ENCODE peak calls at places on chromosomes 3 and 15, in four cellular contexts. S is CD8-positive, alpha-beta T cell; N is upper lobe of right lung; B is Peyer's patch. M is an unnamed sample.

GRCh38 chr15:42056934-42057743 is 36.3 kb upstream of the PLA2G4E start:
- DNase-seq in S (no peak), N (peak; percentile 92), B (peak; percentile 80), M (no peak)

GRCh38 chr3:148600440-148600839 is 97.3 kb upstream of the AGTR1 start:
- DNase-seq in S (no peak), N (no peak), B (no peak), M (no peak)

GRCh38 chr3:21140785-21141184 is 610.2 kb downstream of the ZNF385D start:
- DNase-seq in S (no peak), N (no peak), B (no peak), M (no peak)

GRCh38 chr3:166433060-166433459 is 595.8 kb upstream of the BCHE start:
- DNase-seq in S (no peak), N (no peak), B (no peak), M (no peak)

GRCh38 chr3:174784206-174784934 is 74.8 kb upstream of the NAALADL2 start:
- DNase-seq in S (no peak), N (no peak), B (no peak), M (no peak)

GRCh38 chr15:68618339-68619302 is 39.8 kb downstream of the CORO2B start:
- DNase-seq in S (no peak), N (no peak), B (no peak), M (no peak)

GRCh38 chr3:177320765-177321247 is 123.5 kb upstream of the TBL1XR1 start:
- DNase-seq in S (no peak), N (no peak), B (no peak), M (no peak)

GRCh38 chr15:59274126-59274970 is 67.7 kb downstream of the LDHAL6B start:
- DNase-seq in S (no peak), N (no peak), B (no peak), M (no peak)

GRCh38 chr3:157669403-157669802 is 166.2 kb upstream of the VEPH1 start:
- DNase-seq in S (no peak), N (no peak), B (no peak), M (no peak)

GRCh38 chr3:122676759-122677158 is 3.9 kb upstream of the PARP14 start:
- DNase-seq in S (no peak), N (no peak), B (no peak), M (no peak)

GRCh38 chr3:151918253-151919029 is 45.0 kb downstream of the SUCNR1 start:
- DNase-seq in S (no peak), N (no peak), B (no peak), M (no peak)

GRCh38 chr3:82143661-82144405 is 382.4 kb upstream of the GBE1 start:
- DNase-seq in S (no peak), N (no peak), B (no peak), M (no peak)

GRCh38 chr15:42014406-42014805 is 6.4 kb downstream of the PLA2G4E start:
- DNase-seq in S (no peak), N (peak; percentile 51), B (no peak), M (peak; percentile 59)

GRCh38 chr3:19256313-19256712 is 108.0 kb downstream of the KCNH8 start:
- DNase-seq in S (no peak), N (no peak), B (no peak), M (no peak)
- TF ChIP-seq CTCF in S (no peak), N (no peak), B (no peak), M (no peak)

GRCh38 chr3:152961323-152961722 is 126.4 kb downstream of the P2RY1 start:
- DNase-seq in S (no peak), N (no peak), B (no peak), M (no peak)
- TF ChIP-seq CTCF in S (no peak), N (peak; percentile 39), B (no peak), M (peak; percentile 69)

GRCh38 chr3:150840733-150841515 is 64.3 kb downstream of the MINDY4B start:
- DNase-seq in S (no peak), N (no peak), B (no peak), M (no peak)
- TF ChIP-seq CTCF in S (no peak), N (no peak), B (no peak), M (no peak)

GRCh38 chr3:49501258-49501609 is 31.2 kb downstream of the DAG1 start:
- DNase-seq in S (no peak), N (no peak), B (no peak), M (no peak)

GRCh38 chr3:49500408-49501257 is 30.6 kb downstream of the DAG1 start:
- DNase-seq in S (no peak), N (no peak), B (peak; percentile 56), M (no peak)

GRCh38 chr3:49498239-49498638 is 28.2 kb downstream of the DAG1 start:
- DNase-seq in S (no peak), N (no peak), B (no peak), M (no peak)

GRCh38 chr3:49498655-49499054 is 28.6 kb downstream of the DAG1 start:
- DNase-seq in S (no peak), N (no peak), B (no peak), M (no peak)

DNA sequence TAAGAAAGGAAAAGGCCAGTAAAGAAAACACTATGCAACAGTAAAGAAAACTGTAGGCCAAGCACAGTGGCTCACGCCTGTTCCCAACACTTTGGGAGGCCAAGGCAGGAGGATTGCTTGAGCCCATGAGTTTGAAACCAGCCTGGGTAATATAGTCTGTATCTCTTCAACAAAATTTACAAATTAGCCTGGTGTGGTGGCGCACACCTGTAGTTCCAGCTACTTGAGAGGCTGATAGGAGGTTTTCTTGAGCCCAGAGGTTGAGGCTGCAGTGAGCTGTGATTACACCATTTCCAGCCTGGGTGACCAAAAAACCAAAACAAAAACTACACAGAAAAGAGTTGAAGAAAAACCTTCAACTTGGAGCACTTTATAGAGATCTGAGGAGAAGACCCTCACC is 31.8 kb downstream of the DAG1 start:
- DNase-seq in S (no peak), N (no peak), B (no peak), M (no peak)
- TF ChIP-seq CTCF in S (no peak), N (no peak), B (no peak), M (no peak)

GRCh38 chr3:193827831-193828230 is 234.8 kb downstream of the OPA1 start:
- DNase-seq in S (no peak), N (no peak), B (no peak), M (no peak)

GRCh38 chr3:193825617-193826016 is 232.6 kb downstream of the OPA1 start:
- DNase-seq in S (no peak), N (no peak), B (no peak), M (no peak)

GRCh38 chr3:193824365-193824764 is 231.4 kb downstream of the OPA1 start:
- DNase-seq in S (no peak), N (no peak), B (no peak), M (no peak)

GRCh38 chr3:193827039-193827669 is 234.1 kb downstream of the OPA1 start:
- DNase-seq in S (no peak), N (no peak), B (no peak), M (no peak)

DNA sequence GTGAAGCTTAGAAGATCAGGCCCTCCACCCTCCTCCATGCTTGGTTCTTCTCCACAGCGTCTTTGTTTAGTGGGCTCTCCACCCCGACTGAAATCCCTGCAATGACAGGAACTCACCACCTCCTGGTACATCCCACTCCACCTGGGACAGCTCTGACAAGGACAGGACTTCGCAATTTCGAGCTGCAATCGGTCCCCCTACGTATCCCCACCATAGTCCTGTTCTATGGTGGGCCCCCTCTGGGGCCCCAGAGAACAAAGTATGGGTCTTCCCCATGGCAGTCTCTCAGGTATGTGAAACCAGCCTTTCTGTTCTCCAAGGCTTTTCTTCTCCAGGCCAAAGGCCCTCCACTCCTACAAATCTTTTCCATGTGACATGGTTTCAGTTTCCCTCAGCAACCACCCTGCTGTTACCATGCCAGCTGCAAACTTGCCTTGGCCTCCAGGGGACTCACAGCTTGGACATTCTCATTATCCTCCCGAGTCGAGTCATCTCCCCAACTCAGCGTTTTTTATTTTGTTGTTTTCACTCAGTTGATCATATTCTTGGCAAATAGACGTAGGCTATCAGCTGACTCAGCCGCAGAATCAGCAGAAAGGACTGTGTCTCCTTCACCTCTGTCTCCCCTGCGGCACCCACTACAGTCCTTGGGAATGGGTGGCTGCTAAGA is 233.3 kb downstream of the OPA1 start:
- DNase-seq in S (no peak), N (no peak), B (no peak), M (no peak)
- TF ChIP-seq CTCF in S (no peak), N (no peak), B (no peak), M (peak; percentile 26)

M was measured in chondrocyte.